ENCODE peak calls at places on chromosomes 3 and 15, in eight cellular contexts. X is uterus, S is A549, D is heart right ventricle, T is stomach, K is progenitor cell of endocrine pancreas, C is retinal pigment epithelial cell, R is cardiac fibroblast. V is an unnamed sample.
A peak's percentile ranks its signal among the peaks of the same experiment; 100 is the strongest.

GRCh38 chr3:187036394-187036793 is 102.9 kb downstream of the RPL39L start:
- DNase-seq in X (no peak), S (no peak), D (no peak), T (no peak), K (no peak), C (no peak), R (no peak), V (no peak)

GRCh38 chr3:130773371-130773770 is 26.7 kb upstream of the PIK3R4 start:
- DNase-seq in X (no peak), S (no peak), D (no peak), T (no peak), K (no peak), C (peak; percentile 52), R (no peak), V (no peak)

GRCh38 chr15:93459396-93459795 is 370.4 kb upstream of the RGMA start:
- DNase-seq in X (no peak), S (no peak), D (no peak), T (no peak), K (no peak), C (no peak), R (no peak), V (no peak)

GRCh38 chr15:78392430-78392829 is 45.6 kb upstream of the IREB2 start:
- DNase-seq in X (no peak), S (no peak), D (no peak), T (peak; percentile 73), K (no peak), C (no peak), R (no peak), V (no peak)

GRCh38 chr15:79172032-79172481 is 81.5 kb upstream of the RASGRF1 start:
- DNase-seq in X (no peak), S (no peak), D (no peak), T (no peak), K (no peak), C (peak; percentile 16), R (peak; percentile 7), V (no peak)

GRCh38 chr15:89433686-89434085 is 62.7 kb downstream of the RHCG start:
- DNase-seq in X (no peak), S (no peak), D (no peak), T (no peak), K (no peak), C (no peak), R (no peak), V (no peak)

GRCh38 chr3:170204023-170204472 is 18.2 kb upstream of the PRKCI start:
- DNase-seq in X (no peak), S (no peak), D (no peak), T (no peak), K (no peak), C (no peak), R (no peak), V (no peak)

GRCh38 chr15:100198442-100198841 is 143.3 kb downstream of the ADAMTS17 start:
- DNase-seq in X (no peak), S (no peak), D (no peak), T (no peak), K (no peak), C (no peak), R (no peak), V (no peak)

GRCh38 chr15:48385031-48385430 is 53.8 kb downstream of the DUT start:
- DNase-seq in X (no peak), S (no peak), D (no peak), T (no peak), K (no peak), C (no peak), R (no peak), V (no peak)

GRCh38 chr15:66565141-66565595 is 630 bp downstream of the LCTL start:
- DNase-seq in X (no peak), S (no peak), D (no peak), T (no peak), K (no peak), C (no peak), R (no peak), V (no peak)

GRCh38 chr3:123833398-123833785 is 50.7 kb downstream of the MYLK start:
- DNase-seq in X (no peak), S (no peak), D (no peak), T (no peak), K (no peak), C (no peak), R (peak; percentile 33), V (no peak)

GRCh38 chr15:39149636-39150035 is 431.2 kb upstream of the THBS1 start:
- DNase-seq in X (no peak), S (no peak), D (no peak), T (no peak), K (no peak), C (no peak), R (no peak), V (no peak)

GRCh38 chr3:128385080-128385832 is 81.4 kb downstream of the DNAJB8 start:
- DNase-seq in X (peak; percentile 82), S (no peak), D (peak; percentile 77), T (peak; percentile 77), K (no peak), C (no peak), R (peak; percentile 52), V (no peak)

GRCh38 chr3:160980740-160981139 is 124.4 kb downstream of the B3GALNT1 start:
- DNase-seq in X (no peak), S (no peak), D (no peak), T (no peak), K (no peak), C (no peak), R (no peak), V (no peak)

GRCh38 chr3:156389151-156389760 is 165.7 kb downstream of the SSR3 start:
- DNase-seq in X (no peak), S (no peak), D (peak; percentile 11), T (no peak), K (no peak), C (no peak), R (no peak), V (no peak)

GRCh38 chr3:125202197-125202596 is 10.4 kb downstream of the SLC12A8 start:
- DNase-seq in X (no peak), S (no peak), D (no peak), T (no peak), K (no peak), C (no peak), R (peak; percentile 46), V (no peak)

GRCh38 chr15:44173813-44174212 is 21.3 kb downstream of the FRMD5 start:
- DNase-seq in X (no peak), S (no peak), D (no peak), T (no peak), K (no peak), C (no peak), R (no peak), V (no peak)

GRCh38 chr3:167184511-167184910 is 195.6 kb downstream of the ZBBX start:
- DNase-seq in X (no peak), S (no peak), D (no peak), T (no peak), K (no peak), C (no peak), R (no peak), V (peak; percentile 5)

GRCh38 chr3:55481918-55482495 is 5.1 kb downstream of the WNT5A start:
- DNase-seq in X (peak; percentile 23), S (no peak), D (no peak), T (no peak), K (no peak), C (no peak), R (peak; percentile 61), V (peak; percentile 60)

GRCh38 chr3:54240319-54240718 is 118.0 kb downstream of the CACNA2D3 start:
- DNase-seq in X (no peak), S (no peak), D (no peak), T (no peak), K (no peak), C (no peak), R (no peak), V (no peak)

GRCh38 chr15:42385206-42385979 is 26.1 kb downstream of the CAPN3 start:
- DNase-seq in X (no peak), S (peak; percentile 41), D (no peak), T (peak; percentile 31), K (peak; percentile 38), C (no peak), R (peak; percentile 72), V (peak; percentile 54)

GRCh38 chr3:111895079-111895478 is 36.0 kb downstream of the PHLDB2 start:
- DNase-seq in X (no peak), S (peak; percentile 47), D (no peak), T (no peak), K (no peak), C (peak; percentile 44), R (peak; percentile 79), V (no peak)

GRCh38 chr3:180036678-180037455 is at the start of gene PEX5L:
- DNase-seq in X (peak; percentile 13), S (no peak), D (peak; percentile 10), T (peak; percentile 44), K (peak; percentile 83), C (no peak), R (peak; percentile 48), V (peak; percentile 95)

GRCh38 chr3:161049683-161050248 is 55.4 kb downstream of the B3GALNT1 start:
- DNase-seq in X (no peak), S (no peak), D (no peak), T (no peak), K (no peak), C (no peak), R (no peak), V (no peak)

GRCh38 chr3:3015472-3016089 is 94.6 kb downstream of the IL5RA start:
- DNase-seq in X (no peak), S (no peak), D (no peak), T (no peak), K (no peak), C (peak; percentile 14), R (peak; percentile 9), V (no peak)

GRCh38 chr3:135246027-135246426 is 451.0 kb downstream of the EPHB1 start:
- DNase-seq in X (no peak), S (no peak), D (no peak), T (no peak), K (no peak), C (no peak), R (no peak), V (no peak)
- TF ChIP-seq CTCF in X (no peak), S (no peak), D (no peak), T (no peak), K (no peak), C (peak; percentile 28), R (no peak), V (no peak)

DNA sequence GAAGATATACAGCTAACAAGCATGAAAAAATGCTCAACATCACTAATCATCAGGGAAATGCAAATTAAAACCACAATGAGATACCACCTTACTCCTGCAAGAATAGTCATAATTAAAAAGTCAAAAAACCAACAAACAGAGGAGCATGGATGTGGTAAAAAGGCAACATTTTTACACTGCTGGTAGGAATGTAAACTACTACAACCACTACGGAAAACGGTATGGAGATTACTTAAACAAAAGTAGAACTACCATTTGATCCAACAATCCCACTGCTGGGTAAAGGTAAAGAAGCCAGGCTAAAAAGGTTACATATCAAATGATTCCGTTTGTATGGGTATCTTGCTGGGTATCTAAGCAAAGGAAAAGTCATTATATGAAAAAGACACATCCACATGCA is 53.8 kb downstream of the STAG1 start:
- DNase-seq in X (no peak), S (no peak), D (no peak), T (no peak), K (no peak), C (no peak), R (no peak), V (no peak)
- TF ChIP-seq CTCF in X (no peak), S (no peak), D (no peak), T (no peak), K (no peak), C (no peak), R (no peak), V (no peak)

GRCh38 chr15:98568382-98569017 is 79.8 kb upstream of the IGF1R start:
- DNase-seq in X (no peak), S (no peak), D (no peak), T (no peak), K (no peak), C (no peak), R (peak; percentile 11), V (no peak)
- TF ChIP-seq CTCF in X (peak; percentile 21), S (peak; percentile 50), D (no peak), T (no peak), K (peak; percentile 51), C (peak; percentile 49), R (peak; percentile 35), V (peak; percentile 30)

GRCh38 chr3:100754563-100755334 is 45.5 kb downstream of the TFG start:
- DNase-seq in X (no peak), S (no peak), D (no peak), T (no peak), K (no peak), C (no peak), R (peak; percentile 18), V (no peak)
- TF ChIP-seq CTCF in X (no peak), S (no peak), D (no peak), T (no peak), K (no peak), C (no peak), R (no peak), V (no peak)